ENCODE peak calls at places on chromosomes 6 and 20, in five cellular contexts. One of them, this sample, is unnamed. For H3K27me3, the result is how much of the 10 kb centered on the place peaks cover.

GRCh38 chr6:27532820-27533538 is 60.1 kb upstream of the ZNF184 start:
- DNase-seq in BJ: no peak
- DNase-seq in CD8-positive, alpha-beta memory T cell: no peak
- DNase-seq in spleen: no peak
- DNase-seq in hepatocyte: no peak
- DNase-seq in this sample: no peak

GRCh38 chr6:112827793-112828192 is 480.7 kb downstream of the RFPL4B start:
- DNase-seq in BJ: no peak
- DNase-seq in CD8-positive, alpha-beta memory T cell: no peak
- DNase-seq in spleen: no peak
- DNase-seq in hepatocyte: no peak
- DNase-seq in this sample: peak

GRCh38 chr6:43172127-43173007 is 1.3 kb downstream of the SRF start:
- DNase-seq in BJ: no peak
- DNase-seq in CD8-positive, alpha-beta memory T cell: peak
- DNase-seq in spleen: peak
- DNase-seq in hepatocyte: peak
- DNase-seq in this sample: peak

GRCh38 chr6:106051241-106051640 is 34.9 kb upstream of the PRDM1 start:
- DNase-seq in BJ: no peak
- DNase-seq in CD8-positive, alpha-beta memory T cell: no peak
- DNase-seq in spleen: no peak
- DNase-seq in hepatocyte: no peak
- DNase-seq in this sample: peak

GRCh38 chr6:710601-711571 is 17.9 kb upstream of the EXOC2 start:
- DNase-seq in BJ: no peak
- DNase-seq in CD8-positive, alpha-beta memory T cell: peak
- DNase-seq in spleen: peak
- DNase-seq in hepatocyte: peak
- DNase-seq in this sample: peak

GRCh38 chr6:76861403-76861802 is 601.9 kb downstream of the HTR1B start:
- DNase-seq in BJ: no peak
- DNase-seq in CD8-positive, alpha-beta memory T cell: no peak
- DNase-seq in spleen: no peak
- DNase-seq in hepatocyte: peak
- DNase-seq in this sample: peak

GRCh38 chr20:24686156-24686555 is 216.7 kb downstream of the SYNDIG1 start:
- DNase-seq in BJ: no peak
- DNase-seq in CD8-positive, alpha-beta memory T cell: no peak
- DNase-seq in spleen: no peak
- DNase-seq in hepatocyte: no peak
- DNase-seq in this sample: no peak

GRCh38 chr6:4935486-4935885 is 68.4 kb downstream of the RPP40 start:
- DNase-seq in BJ: no peak
- DNase-seq in CD8-positive, alpha-beta memory T cell: no peak
- DNase-seq in spleen: no peak
- DNase-seq in hepatocyte: no peak
- DNase-seq in this sample: no peak

GRCh38 chr6:90005048-90005827 is 111.0 kb downstream of the GJA10 start:
- DNase-seq in BJ: no peak
- DNase-seq in CD8-positive, alpha-beta memory T cell: no peak
- DNase-seq in spleen: no peak
- DNase-seq in hepatocyte: no peak
- DNase-seq in this sample: no peak

GRCh38 chr6:124999105-124999764 is 37.0 kb downstream of the RNF217 start:
- DNase-seq in BJ: no peak
- DNase-seq in CD8-positive, alpha-beta memory T cell: no peak
- DNase-seq in spleen: no peak
- DNase-seq in hepatocyte: no peak
- DNase-seq in this sample: no peak

DNA sequence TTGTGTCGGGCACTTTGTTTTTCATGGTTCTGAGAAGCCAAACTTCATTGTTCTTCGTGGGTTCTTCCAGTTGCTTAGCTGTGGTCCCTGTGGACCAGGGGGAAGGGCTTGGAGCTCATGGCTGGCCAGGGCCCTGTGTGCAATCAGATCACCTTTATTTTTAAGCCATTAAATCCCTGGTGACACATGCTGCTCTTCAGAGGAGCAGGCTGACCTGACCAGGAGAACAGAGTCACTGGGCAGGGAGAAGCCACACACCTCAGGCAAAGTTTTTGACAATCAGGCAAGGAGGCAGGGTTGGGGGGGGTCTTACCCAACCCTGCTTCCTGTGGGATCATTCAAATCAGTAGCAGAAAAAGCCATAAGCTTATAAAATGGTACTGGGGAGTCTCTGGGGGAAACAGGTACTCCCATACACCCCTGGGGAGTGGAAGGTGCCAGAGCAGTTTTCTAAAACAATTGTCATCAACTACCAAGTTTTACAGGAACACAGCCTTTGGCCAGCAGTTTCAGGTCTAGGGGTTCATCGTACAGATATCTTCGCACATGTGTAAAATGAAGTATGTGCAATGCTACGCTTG is 37.0 kb upstream of the PREX1 start:
- DNase-seq in BJ: no peak
- DNase-seq in CD8-positive, alpha-beta memory T cell: no peak
- DNase-seq in spleen: no peak
- DNase-seq in hepatocyte: no peak
- DNase-seq in this sample: no peak
- H3K27me3 ChIP-seq in BJ: under half
- H3K27me3 ChIP-seq in CD8-positive, alpha-beta memory T cell: under half
- H3K27me3 ChIP-seq in spleen: under half
- H3K27me3 ChIP-seq in hepatocyte: under half
- H3K27me3 ChIP-seq in this sample: under half

GRCh38 chr20:48521121-48521520 is 306.7 kb downstream of the PREX1 start:
- DNase-seq in BJ: no peak
- DNase-seq in CD8-positive, alpha-beta memory T cell: no peak
- DNase-seq in spleen: no peak
- DNase-seq in hepatocyte: no peak
- DNase-seq in this sample: no peak
- H3K4me3 ChIP-seq in BJ: no peak
- H3K4me3 ChIP-seq in CD8-positive, alpha-beta memory T cell: no peak
- H3K4me3 ChIP-seq in spleen: no peak
- H3K4me3 ChIP-seq in hepatocyte: no peak
- H3K4me3 ChIP-seq in this sample: no peak

GRCh38 chr20:9507544-9508239 is 6.7 kb upstream of the LAMP5 start:
- DNase-seq in BJ: no peak
- DNase-seq in CD8-positive, alpha-beta memory T cell: no peak
- DNase-seq in spleen: no peak
- DNase-seq in hepatocyte: no peak
- DNase-seq in this sample: no peak

GRCh38 chr20:9508696-9509178 is 5.7 kb upstream of the LAMP5 start:
- DNase-seq in BJ: no peak
- DNase-seq in CD8-positive, alpha-beta memory T cell: no peak
- DNase-seq in spleen: no peak
- DNase-seq in hepatocyte: no peak
- DNase-seq in this sample: no peak

GRCh38 chr20:9506964-9507369 is 7.4 kb upstream of the LAMP5 start:
- DNase-seq in BJ: no peak
- DNase-seq in CD8-positive, alpha-beta memory T cell: no peak
- DNase-seq in spleen: no peak
- DNase-seq in hepatocyte: no peak
- DNase-seq in this sample: no peak

GRCh38 chr20:9508240-9508661 is 6.1 kb upstream of the LAMP5 start:
- DNase-seq in BJ: no peak
- DNase-seq in CD8-positive, alpha-beta memory T cell: no peak
- DNase-seq in spleen: no peak
- DNase-seq in hepatocyte: no peak
- DNase-seq in this sample: no peak

DNA sequence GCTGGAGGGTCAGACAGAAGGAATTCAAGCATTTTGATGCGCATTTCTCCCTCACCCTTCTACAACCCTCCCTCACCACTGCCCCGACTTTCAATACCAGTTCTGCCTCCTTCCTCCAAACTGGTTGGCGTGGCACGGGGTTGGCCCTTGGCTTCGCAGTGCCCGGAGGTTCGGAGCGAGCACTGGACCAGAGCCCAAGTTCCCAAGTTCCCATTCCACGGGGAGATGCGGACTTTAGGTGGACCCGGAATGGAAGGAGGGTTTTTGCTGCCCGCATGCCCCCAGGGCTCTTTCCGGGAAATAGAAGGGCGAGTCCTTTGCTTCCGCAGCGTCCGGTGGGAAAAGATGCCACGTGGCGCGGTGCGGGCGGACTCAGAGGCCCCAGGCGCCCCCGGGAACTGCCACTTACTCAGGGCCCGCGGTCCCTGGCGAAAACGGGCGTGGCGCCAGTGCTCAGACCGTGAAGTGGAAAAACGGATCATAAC is 8.0 kb upstream of the LAMP5 start:
- DNase-seq in BJ: no peak
- DNase-seq in CD8-positive, alpha-beta memory T cell: no peak
- DNase-seq in spleen: no peak
- DNase-seq in hepatocyte: no peak
- DNase-seq in this sample: no peak
- H3K27me3 ChIP-seq in BJ: under half
- H3K27me3 ChIP-seq in CD8-positive, alpha-beta memory T cell: under half
- H3K27me3 ChIP-seq in spleen: half or more
- H3K27me3 ChIP-seq in hepatocyte: half or more
- H3K27me3 ChIP-seq in this sample: under half

DNA sequence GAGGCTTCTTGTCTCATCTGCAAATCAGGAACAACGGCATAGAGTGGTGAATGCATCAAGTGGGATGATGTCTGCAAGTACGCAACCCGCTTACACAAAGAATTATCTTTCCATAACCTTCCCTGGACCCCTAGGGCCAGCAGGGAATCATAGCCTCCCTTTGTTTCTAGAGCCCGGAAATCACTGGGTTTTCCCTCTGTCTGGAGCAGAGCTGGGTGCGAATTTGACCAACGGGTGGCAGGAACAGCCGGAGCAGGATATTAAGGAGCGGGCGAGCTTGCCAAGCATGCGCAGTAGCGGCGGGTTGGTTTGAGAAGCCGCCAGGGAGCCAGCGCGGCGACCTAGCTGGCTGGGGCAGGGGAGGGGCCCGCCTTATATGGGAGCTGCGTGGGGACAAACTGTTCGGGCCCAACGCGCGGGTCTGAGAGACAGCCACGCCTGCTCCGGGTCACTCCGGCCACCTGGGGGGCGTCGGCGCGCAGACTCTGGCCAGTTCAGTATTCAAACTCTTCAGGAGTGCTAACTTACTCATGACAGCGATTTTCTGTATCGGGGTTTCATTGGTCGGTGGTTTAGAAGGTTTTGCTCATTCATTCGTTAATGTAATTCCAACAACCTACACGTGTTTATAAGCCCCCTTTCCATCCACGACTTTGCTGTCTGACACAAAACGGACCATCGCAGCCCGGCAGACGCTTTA is 1.6 kb upstream of the KIF16B start:
- DNase-seq in BJ: peak
- DNase-seq in CD8-positive, alpha-beta memory T cell: peak
- DNase-seq in spleen: peak
- DNase-seq in hepatocyte: peak
- DNase-seq in this sample: peak
- H3K4me3 ChIP-seq in BJ: peak
- H3K4me3 ChIP-seq in CD8-positive, alpha-beta memory T cell: peak
- H3K4me3 ChIP-seq in spleen: peak
- H3K4me3 ChIP-seq in hepatocyte: peak
- H3K4me3 ChIP-seq in this sample: peak

GRCh38 chr20:30892704-30893345 is 364.6 kb upstream of the DEFB115 start:
- DNase-seq in BJ: no peak
- DNase-seq in CD8-positive, alpha-beta memory T cell: no peak
- DNase-seq in spleen: no peak
- DNase-seq in hepatocyte: no peak
- DNase-seq in this sample: no peak
- H3K27me3 ChIP-seq in BJ: under half
- H3K27me3 ChIP-seq in CD8-positive, alpha-beta memory T cell: under half
- H3K27me3 ChIP-seq in spleen: half or more
- H3K27me3 ChIP-seq in hepatocyte: under half
- H3K27me3 ChIP-seq in this sample: under half

GRCh38 chr6:142845143-142845571 is 99.8 kb downstream of the HIVEP2 start:
- DNase-seq in BJ: no peak
- DNase-seq in CD8-positive, alpha-beta memory T cell: no peak
- DNase-seq in spleen: no peak
- DNase-seq in hepatocyte: no peak
- DNase-seq in this sample: no peak
- H3K4me3 ChIP-seq in BJ: no peak
- H3K4me3 ChIP-seq in CD8-positive, alpha-beta memory T cell: peak
- H3K4me3 ChIP-seq in spleen: no peak
- H3K4me3 ChIP-seq in hepatocyte: peak
- H3K4me3 ChIP-seq in this sample: peak

GRCh38 chr6:130629640-130630039 is 197.6 kb upstream of the SMLR1 start:
- DNase-seq in BJ: no peak
- DNase-seq in CD8-positive, alpha-beta memory T cell: no peak
- DNase-seq in spleen: no peak
- DNase-seq in hepatocyte: no peak
- DNase-seq in this sample: no peak
- H3K27me3 ChIP-seq in BJ: under half
- H3K27me3 ChIP-seq in CD8-positive, alpha-beta memory T cell: under half
- H3K27me3 ChIP-seq in spleen: under half
- H3K27me3 ChIP-seq in hepatocyte: under half
- H3K27me3 ChIP-seq in this sample: under half

DNA sequence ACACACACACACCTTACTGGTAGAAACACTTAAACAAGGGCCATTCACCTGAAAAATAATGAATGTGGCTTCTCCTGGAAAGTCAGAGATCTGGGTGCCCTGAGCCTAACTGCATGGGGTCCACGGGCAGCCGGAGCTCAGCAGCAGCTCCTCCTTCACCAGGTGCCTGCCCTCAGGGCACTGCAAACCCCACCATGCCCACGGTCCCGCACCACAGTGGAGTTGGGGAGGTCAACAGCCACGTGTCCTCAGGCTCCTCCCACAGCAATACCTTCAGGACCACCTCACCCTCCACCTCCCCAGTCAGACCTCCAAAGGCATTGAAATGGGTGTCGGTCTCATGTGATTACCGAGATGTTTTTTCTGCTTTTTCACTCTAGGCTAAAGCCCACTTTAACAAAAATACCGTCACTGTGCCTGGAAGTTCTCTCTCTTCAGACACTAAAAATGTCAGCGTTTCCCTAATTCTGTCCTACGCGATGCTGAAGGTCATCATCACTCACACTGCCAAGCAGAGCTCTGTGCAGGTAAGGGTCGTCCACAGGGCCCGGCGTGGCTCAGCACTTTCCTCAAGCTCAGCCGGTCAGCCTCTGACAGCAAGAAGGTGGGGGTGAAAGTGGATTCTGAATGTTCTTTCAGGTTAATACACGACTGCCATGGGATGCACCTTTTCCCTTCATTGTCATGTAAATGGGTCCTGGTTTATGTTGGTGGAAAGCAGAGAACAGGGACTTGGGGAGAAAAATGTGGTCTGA is 48.9 kb downstream of the CDK5RAP1 start:
- DNase-seq in BJ: no peak
- DNase-seq in CD8-positive, alpha-beta memory T cell: no peak
- DNase-seq in spleen: no peak
- DNase-seq in hepatocyte: no peak
- DNase-seq in this sample: no peak
- H3K4me3 ChIP-seq in BJ: no peak
- H3K4me3 ChIP-seq in CD8-positive, alpha-beta memory T cell: no peak
- H3K4me3 ChIP-seq in spleen: no peak
- H3K4me3 ChIP-seq in hepatocyte: no peak
- H3K4me3 ChIP-seq in this sample: no peak

GRCh38 chr6:22024973-22025467 is 271.8 kb downstream of the PRL start:
- DNase-seq in BJ: no peak
- DNase-seq in CD8-positive, alpha-beta memory T cell: no peak
- DNase-seq in spleen: no peak
- DNase-seq in hepatocyte: no peak
- DNase-seq in this sample: peak
- H3K27me3 ChIP-seq in BJ: under half
- H3K27me3 ChIP-seq in CD8-positive, alpha-beta memory T cell: under half
- H3K27me3 ChIP-seq in spleen: under half
- H3K27me3 ChIP-seq in hepatocyte: under half
- H3K27me3 ChIP-seq in this sample: under half